ENCODE peak calls at places on chromosomes 11 and 22, in seven cellular contexts. U is body of pancreas, I is HCT116, Q is mucosa of gallbladder, G is globus pallidus, D is NB4, M is Right ventricle myocardium superior. S is an unnamed sample.
A peak's percentile ranks its signal among the peaks of the same experiment; 100 is the strongest.

GRCh38 chr11:7577883-7578242 is 64.1 kb downstream of the PPFIBP2 start:
- DNase-seq in D (peak; percentile 88), U (no peak), I (no peak), Q (no peak), M (no peak), G (no peak), S (peak; percentile 90)

GRCh38 chr22:19770349-19771220 is 10.0 kb downstream of the TBX1 start:
- DNase-seq in U (no peak), Q (no peak), D (no peak), M (peak; percentile 26), I (no peak), G (no peak), S (no peak)

GRCh38 chr22:49531533-49531895 is 296.2 kb downstream of the BRD1 start:
- DNase-seq in D (no peak), Q (no peak), U (no peak), G (peak; percentile 23), M (no peak), I (no peak), S (no peak)

GRCh38 chr22:20571531-20572007 is 64.2 kb downstream of the MED15 start:
- DNase-seq in U (no peak), Q (no peak), I (no peak), D (peak; percentile 61), G (no peak), M (peak; percentile 64), S (peak; percentile 15)

GRCh38 chr11:64654958-64655541 is 64.0 kb downstream of the SLC22A12 start:
- DNase-seq in D (peak; percentile 86), Q (no peak), I (no peak), M (no peak), G (no peak), U (peak; percentile 20), S (peak; percentile 83)

GRCh38 chr11:82732348-82732733 is 1.3 kb downstream of the FAM181B start:
- DNase-seq in Q (no peak), U (no peak), G (no peak), M (no peak), D (no peak), I (no peak), S (no peak)

GRCh38 chr11:65625628-65626342 is 10.2 kb downstream of the PCNX3 start:
- DNase-seq in M (peak; percentile 83), D (peak; percentile 60), G (peak; percentile 80), U (peak; percentile 67), Q (peak; percentile 50), I (no peak), S (peak; percentile 44)

GRCh38 chr11:615453-616319 is at the start of gene IRF7:
- DNase-seq in G (peak; percentile 89), U (peak; percentile 93), M (peak; percentile 99), D (peak; percentile 98), I (peak; percentile 73), Q (peak; percentile 95), S (peak; percentile 98)

GRCh38 chr11:13210424-13210823 is 67.2 kb upstream of the BMAL1 start:
- DNase-seq in Q (peak; percentile 64), G (peak; percentile 40), I (peak; percentile 79), M (peak; percentile 57), D (peak; percentile 37), U (peak; percentile 80), S (peak; percentile 21)

GRCh38 chr22:50146440-50147228 is 23.9 kb upstream of the PANX2 start:
- DNase-seq in D (peak; percentile 80), Q (peak; percentile 48), M (peak; percentile 75), G (peak; percentile 82), U (peak; percentile 64), I (peak; percentile 32), S (peak; percentile 64)

GRCh38 chr11:61108847-61109585 is 6.7 kb downstream of the CD5 start:
- DNase-seq in D (no peak), M (no peak), I (no peak), G (no peak), U (no peak), Q (no peak), S (no peak)

GRCh38 chr22:50175191-50175461 is 4.6 kb downstream of the PANX2 start:
- DNase-seq in Q (no peak), D (no peak), M (no peak), U (no peak), G (no peak), I (no peak), S (no peak)

GRCh38 chr11:80155412-80156017 is 714.7 kb upstream of the TENM4 start:
- DNase-seq in M (no peak), Q (no peak), U (no peak), D (peak; percentile 45), I (no peak), G (peak; percentile 5), S (peak; percentile 25)

GRCh38 chr22:46451741-46452140 is 85.7 kb downstream of the CELSR1 start:
- DNase-seq in U (no peak), Q (no peak), I (no peak), D (no peak), M (no peak), G (no peak), S (no peak)

GRCh38 chr11:86740628-86741488 is 59.5 kb upstream of the PRSS23 start:
- DNase-seq in Q (peak; percentile 69), M (peak; percentile 42), U (peak; percentile 72), G (peak; percentile 16), D (peak; percentile 86), I (peak; percentile 89), S (peak; percentile 51)

GRCh38 chr11:130315354-130315970 is 745 bp upstream of the ZBTB44 start:
- DNase-seq in I (no peak), U (peak; percentile 46), D (peak; percentile 22), Q (peak; percentile 12), G (no peak), M (peak; percentile 62), S (peak; percentile 33)

GRCh38 chr11:206516-207212 is 535 bp downstream of the BET1L start:
- DNase-seq in D (peak; percentile 40), I (no peak), U (peak; percentile 48), G (no peak), M (peak; percentile 54), Q (no peak), S (peak; percentile 39)

GRCh38 chr22:32309585-32310251 is 47.9 kb upstream of the RFPL3 start:
- DNase-seq in G (no peak), M (no peak), U (no peak), D (no peak), I (no peak), Q (no peak), S (no peak)

GRCh38 chr22:42270178-42270511 is 308 bp downstream of the TCF20 start:
- DNase-seq in D (peak; percentile 54), M (no peak), I (peak; percentile 2), G (no peak), Q (no peak), U (peak; percentile 34), S (peak; percentile 10)

GRCh38 chr11:293293-293851 is 4.4 kb downstream of the PGGHG start:
- DNase-seq in Q (no peak), D (no peak), G (no peak), I (no peak), U (no peak), M (peak; percentile 22), S (no peak)

GRCh38 chr11:122633219-122633829 is 22.2 kb upstream of the UBASH3B start:
- DNase-seq in D (peak; percentile 82), Q (no peak), M (no peak), I (no peak), U (peak; percentile 16), G (peak; percentile 26), S (peak; percentile 90)

GRCh38 chr22:19464546-19464945 is 14.4 kb downstream of the UFD1 start:
- DNase-seq in G (no peak), M (no peak), Q (no peak), D (no peak), U (no peak), I (no peak), S (no peak)

GRCh38 chr11:73135346-73136284 is 6.5 kb downstream of the FCHSD2 start:
- DNase-seq in M (no peak), I (no peak), U (no peak), Q (no peak), G (no peak), D (no peak), S (no peak)

GRCh38 chr11:64774144-64774543 is 4.2 kb downstream of the SF1 start:
- DNase-seq in D (no peak), I (no peak), G (no peak), M (no peak), Q (no peak), U (no peak), S (no peak)

GRCh38 chr11:111077938-111078337 is 167.6 kb upstream of the POU2AF2 start:
- DNase-seq in U (no peak), Q (no peak), D (no peak), G (no peak), M (no peak), I (no peak), S (no peak)

GRCh38 chr11:58135171-58135570 is 9.8 kb upstream of the OR9I1 start:
- DNase-seq in D (no peak), M (no peak), G (no peak), Q (no peak), U (no peak), I (no peak), S (no peak)

S was measured in Kasumi-1.